ENCODE peak calls at places on chromosome 20, in four cellular contexts. One of them, this sample, is unnamed.

GRCh38 chr20:60255426-60255825 is 297.2 kb downstream of the CDH26 start:
- DNase-seq in HepG2: no peak
- DNase-seq in H1: no peak
- DNase-seq in K562: no peak
- DNase-seq in this sample: no peak

GRCh38 chr20:62350098-62350628 is 16.9 kb downstream of the LAMA5 start:
- DNase-seq in HepG2: no peak
- DNase-seq in H1: no peak
- DNase-seq in K562: no peak
- DNase-seq in this sample: no peak

GRCh38 chr20:20161611-20162010 is 109.3 kb downstream of the CFAP61 start:
- DNase-seq in HepG2: no peak
- DNase-seq in H1: no peak
- DNase-seq in K562: no peak
- DNase-seq in this sample: no peak

GRCh38 chr20:38435555-38435939 is 419 bp upstream of the SNHG17 start:
- DNase-seq in HepG2: no peak
- DNase-seq in H1: no peak
- DNase-seq in K562: no peak
- DNase-seq in this sample: no peak

GRCh38 chr20:33896509-33896908 is 85.4 kb downstream of the CHMP4B start:
- DNase-seq in HepG2: no peak
- DNase-seq in H1: no peak
- DNase-seq in K562: no peak
- DNase-seq in this sample: no peak

GRCh38 chr20:18287915-18288747 is at the start of gene ZNF133:
- DNase-seq in HepG2: peak; percentile 96
- DNase-seq in H1: peak; percentile 85
- DNase-seq in K562: peak; percentile 86
- DNase-seq in this sample: peak; percentile 98

GRCh38 chr20:21376631-21377030 is 20.7 kb downstream of the NKX2-4 start:
- DNase-seq in HepG2: no peak
- DNase-seq in H1: no peak
- DNase-seq in K562: no peak
- DNase-seq in this sample: no peak

GRCh38 chr20:16611832-16612231 is 38.6 kb upstream of the KIF16B start:
- DNase-seq in HepG2: no peak
- DNase-seq in H1: no peak
- DNase-seq in K562: no peak
- DNase-seq in this sample: no peak

GRCh38 chr20:35681953-35682352 is 17.2 kb downstream of the NFS1 start:
- DNase-seq in HepG2: no peak
- DNase-seq in H1: no peak
- DNase-seq in K562: no peak
- DNase-seq in this sample: no peak

GRCh38 chr20:46358336-46359058 is 47.9 kb downstream of the ELMO2 start:
- DNase-seq in HepG2: no peak
- DNase-seq in H1: no peak
- DNase-seq in K562: no peak
- DNase-seq in this sample: no peak

GRCh38 chr20:12875510-12875909 is 133.3 kb upstream of the SPTLC3 start:
- DNase-seq in HepG2: peak; percentile 35
- DNase-seq in H1: no peak
- DNase-seq in K562: no peak
- DNase-seq in this sample: no peak

GRCh38 chr20:34410331-34410730 is 47.3 kb downstream of the ITCH start:
- DNase-seq in HepG2: no peak
- DNase-seq in H1: no peak
- DNase-seq in K562: no peak
- DNase-seq in this sample: no peak

GRCh38 chr20:35151739-35152138 is 4.6 kb upstream of the EDEM2 start:
- DNase-seq in HepG2: no peak
- DNase-seq in H1: no peak
- DNase-seq in K562: no peak
- DNase-seq in this sample: no peak

GRCh38 chr20:23235173-23236027 is 115.2 kb upstream of the NXT1 start:
- DNase-seq in HepG2: peak; percentile 50
- DNase-seq in H1: peak; percentile 39
- DNase-seq in K562: peak; percentile 62
- DNase-seq in this sample: peak; percentile 78

GRCh38 chr20:37939701-37940151 is 36.8 kb downstream of the VSTM2L start:
- DNase-seq in HepG2: no peak
- DNase-seq in H1: no peak
- DNase-seq in K562: no peak
- DNase-seq in this sample: no peak

GRCh38 chr20:1423206-1423605 is 30.4 kb upstream of the FKBP1A start:
- DNase-seq in HepG2: no peak
- DNase-seq in H1: no peak
- DNase-seq in K562: no peak
- DNase-seq in this sample: no peak

GRCh38 chr20:1424336-1424735 is 31.5 kb upstream of the FKBP1A start:
- DNase-seq in HepG2: no peak
- DNase-seq in H1: no peak
- DNase-seq in K562: no peak
- DNase-seq in this sample: no peak

GRCh38 chr20:1422756-1423155 is 29.9 kb upstream of the FKBP1A start:
- DNase-seq in HepG2: no peak
- DNase-seq in H1: no peak
- DNase-seq in K562: no peak
- DNase-seq in this sample: no peak

GRCh38 chr20:1426231-1426849 is 33.5 kb upstream of the FKBP1A start:
- DNase-seq in HepG2: no peak
- DNase-seq in H1: no peak
- DNase-seq in K562: no peak
- DNase-seq in this sample: no peak

DNA sequence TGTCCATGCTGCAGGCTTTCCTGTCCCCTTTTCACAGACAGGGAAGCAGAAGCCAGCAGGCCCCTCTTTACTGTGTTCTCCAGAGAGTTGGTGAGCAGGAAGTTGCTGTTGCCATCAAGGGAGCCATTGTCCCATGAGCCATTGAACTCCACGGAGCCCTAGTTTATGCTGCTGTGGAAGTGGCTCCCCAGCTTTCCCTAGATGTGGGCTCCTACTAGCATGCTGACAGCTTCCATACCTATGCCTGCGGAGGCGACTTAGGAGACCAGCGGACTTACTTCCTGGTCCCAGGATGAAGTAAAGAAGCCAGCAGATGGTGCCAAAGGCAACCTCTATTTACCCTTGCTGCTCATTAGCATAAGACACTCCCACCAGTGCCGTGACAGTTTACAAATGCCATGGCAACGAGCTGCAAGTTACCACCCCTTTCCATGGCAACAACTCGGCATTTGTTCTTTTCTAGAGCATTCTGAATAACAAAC is 30.8 kb upstream of the FKBP1A start:
- DNase-seq in HepG2: peak; percentile 92
- DNase-seq in H1: peak; percentile 80
- DNase-seq in K562: peak; percentile 51
- DNase-seq in this sample: peak; percentile 81
- TF ChIP-seq USF2 in HepG2: no peak
- TF ChIP-seq USF2 in H1: no peak
- TF ChIP-seq USF2 in K562: no peak
- TF ChIP-seq USF2 in this sample: no peak

GRCh38 chr20:51434556-51435256 is 107.8 kb downstream of the NFATC2 start:
- DNase-seq in HepG2: no peak
- DNase-seq in H1: no peak
- DNase-seq in K562: no peak
- DNase-seq in this sample: no peak
- TF ChIP-seq ATF2 in HepG2: no peak
- TF ChIP-seq ATF2 in H1: no peak
- TF ChIP-seq ATF2 in K562: no peak
- TF ChIP-seq ATF2 in this sample: no peak

GRCh38 chr20:53949319-53949839 is 121.0 kb downstream of the BCAS1 start:
- DNase-seq in HepG2: no peak
- DNase-seq in H1: no peak
- DNase-seq in K562: no peak
- DNase-seq in this sample: no peak
- TF ChIP-seq USF2 in HepG2: no peak
- TF ChIP-seq USF2 in H1: no peak
- TF ChIP-seq USF2 in K562: no peak
- TF ChIP-seq USF2 in this sample: no peak

GRCh38 chr20:51368461-51369211 is 173.9 kb downstream of the NFATC2 start:
- DNase-seq in HepG2: no peak
- DNase-seq in H1: no peak
- DNase-seq in K562: no peak
- DNase-seq in this sample: no peak

GRCh38 chr20:51366155-51366886 is 176.2 kb downstream of the NFATC2 start:
- DNase-seq in HepG2: no peak
- DNase-seq in H1: no peak
- DNase-seq in K562: peak; percentile 38
- DNase-seq in this sample: no peak

GRCh38 chr20:51363378-51363777 is 179.1 kb downstream of the NFATC2 start:
- DNase-seq in HepG2: no peak
- DNase-seq in H1: no peak
- DNase-seq in K562: no peak
- DNase-seq in this sample: no peak

GRCh38 chr20:51363813-51364212 is 178.7 kb downstream of the NFATC2 start:
- DNase-seq in HepG2: no peak
- DNase-seq in H1: no peak
- DNase-seq in K562: no peak
- DNase-seq in this sample: no peak

GRCh38 chr20:51365670-51366069 is 176.8 kb downstream of the NFATC2 start:
- DNase-seq in HepG2: no peak
- DNase-seq in H1: no peak
- DNase-seq in K562: no peak
- DNase-seq in this sample: no peak
- TF ChIP-seq ATF2 in HepG2: no peak
- TF ChIP-seq ATF2 in H1: no peak
- TF ChIP-seq ATF2 in K562: no peak
- TF ChIP-seq ATF2 in this sample: no peak

GRCh38 chr20:32189691-32190607 is 17.6 kb downstream of the PLAGL2 start:
- DNase-seq in HepG2: no peak
- DNase-seq in H1: no peak
- DNase-seq in K562: no peak
- DNase-seq in this sample: peak; percentile 79
- TF ChIP-seq USF2 in HepG2: no peak
- TF ChIP-seq USF2 in H1: no peak
- TF ChIP-seq USF2 in K562: no peak
- TF ChIP-seq USF2 in this sample: no peak

GRCh38 chr20:44600758-44601562 is 18.6 kb downstream of the PKIG start:
- DNase-seq in HepG2: no peak
- DNase-seq in H1: no peak
- DNase-seq in K562: no peak
- DNase-seq in this sample: no peak
- TF ChIP-seq ATF2 in HepG2: no peak
- TF ChIP-seq ATF2 in H1: no peak
- TF ChIP-seq ATF2 in K562: no peak
- TF ChIP-seq ATF2 in this sample: no peak

DNA sequence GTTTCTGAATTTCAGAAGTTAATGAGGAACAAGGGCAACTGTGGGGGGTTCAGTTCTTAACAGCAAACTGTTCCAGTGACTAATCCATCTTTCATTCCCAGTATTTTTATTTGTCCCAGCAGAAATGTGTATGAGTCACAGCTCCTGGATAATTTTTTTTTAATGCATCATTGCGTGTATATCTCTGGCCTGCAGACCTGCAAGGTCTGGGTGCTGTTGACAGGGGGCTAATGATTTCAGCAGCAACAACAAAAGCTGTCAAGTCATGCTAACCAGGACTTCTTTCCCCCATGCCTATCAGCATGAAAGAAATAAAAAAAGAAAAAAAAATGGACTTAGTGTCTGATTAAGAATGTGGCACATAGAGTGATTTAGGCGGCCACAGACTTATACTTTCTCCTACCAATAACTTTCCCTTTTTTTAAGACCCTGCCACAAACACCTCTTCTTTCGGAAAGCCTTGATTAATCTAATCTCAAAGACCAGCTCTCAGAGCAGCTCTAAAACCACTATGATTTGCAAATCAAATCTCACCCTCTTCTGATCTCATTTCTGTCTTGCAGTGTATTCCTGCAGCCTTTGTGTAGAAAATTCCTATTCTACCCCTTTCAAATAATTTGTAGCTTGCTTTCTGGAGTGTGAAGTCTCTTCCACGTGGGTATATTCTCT is 14.2 kb upstream of the PREX1 start:
- DNase-seq in HepG2: no peak
- DNase-seq in H1: no peak
- DNase-seq in K562: peak; percentile 71
- DNase-seq in this sample: no peak
- TF ChIP-seq USF2 in HepG2: no peak
- TF ChIP-seq USF2 in H1: no peak
- TF ChIP-seq USF2 in K562: no peak
- TF ChIP-seq USF2 in this sample: no peak